ENCODE peak calls at places on chromosomes 1 and 21, in eight cellular contexts. One of them, this sample, is unnamed.

GRCh38 chr1:160357286-160358002 is 9.4 kb upstream of the NHLH1 start:
- DNase-seq in transverse colon: no peak
- DNase-seq in HepG2: no peak
- DNase-seq in A549: no peak
- DNase-seq in HL-60: no peak
- DNase-seq in fibroblast of lung: peak; percentile 11
- DNase-seq in stomach: no peak
- DNase-seq in SJCRH30: no peak
- DNase-seq in this sample: no peak

GRCh38 chr1:51535006-51535592 is 16.0 kb upstream of the EPS15 start:
- DNase-seq in fibroblast of lung: peak; percentile 80
- DNase-seq in transverse colon: peak; percentile 61
- DNase-seq in SJCRH30: peak; percentile 69
- DNase-seq in A549: peak; percentile 20
- DNase-seq in HepG2: peak; percentile 17
- DNase-seq in stomach: peak; percentile 31
- DNase-seq in HL-60: peak; percentile 46
- DNase-seq in this sample: peak; percentile 61

GRCh38 chr1:202662081-202662480 is 48.2 kb downstream of the SYT2 start:
- DNase-seq in A549: no peak
- DNase-seq in transverse colon: no peak
- DNase-seq in HepG2: no peak
- DNase-seq in fibroblast of lung: no peak
- DNase-seq in stomach: no peak
- DNase-seq in HL-60: no peak
- DNase-seq in SJCRH30: no peak
- DNase-seq in this sample: no peak

GRCh38 chr1:206489980-206490534 is 17.3 kb upstream of the RASSF5 start:
- DNase-seq in fibroblast of lung: peak; percentile 74
- DNase-seq in HepG2: peak; percentile 35
- DNase-seq in A549: peak; percentile 93
- DNase-seq in transverse colon: peak; percentile 71
- DNase-seq in stomach: peak; percentile 84
- DNase-seq in SJCRH30: peak; percentile 94
- DNase-seq in HL-60: peak; percentile 70
- DNase-seq in this sample: peak; percentile 74

GRCh38 chr1:92291372-92291999 is 7.3 kb downstream of the GLMN start:
- DNase-seq in SJCRH30: peak; percentile 62
- DNase-seq in HL-60: peak; percentile 34
- DNase-seq in stomach: no peak
- DNase-seq in fibroblast of lung: peak; percentile 82
- DNase-seq in transverse colon: no peak
- DNase-seq in A549: peak; percentile 10
- DNase-seq in HepG2: peak; percentile 52
- DNase-seq in this sample: no peak

GRCh38 chr1:17439250-17440073 is at the start of gene RCC2:
- DNase-seq in HepG2: peak; percentile 60
- DNase-seq in transverse colon: peak; percentile 67
- DNase-seq in A549: peak; percentile 44
- DNase-seq in fibroblast of lung: peak; percentile 84
- DNase-seq in stomach: peak; percentile 69
- DNase-seq in HL-60: peak; percentile 60
- DNase-seq in SJCRH30: peak; percentile 79
- DNase-seq in this sample: peak; percentile 54

GRCh38 chr21:38277501-38278111 is 20.8 kb downstream of the KCNJ15 start:
- DNase-seq in HL-60: peak; percentile 90
- DNase-seq in stomach: no peak
- DNase-seq in A549: peak; percentile 63
- DNase-seq in SJCRH30: no peak
- DNase-seq in transverse colon: no peak
- DNase-seq in fibroblast of lung: peak; percentile 98
- DNase-seq in HepG2: no peak
- DNase-seq in this sample: peak; percentile 22

GRCh38 chr1:46080257-46080656 is 52.2 kb downstream of the PIK3R3 start:
- DNase-seq in SJCRH30: no peak
- DNase-seq in fibroblast of lung: no peak
- DNase-seq in transverse colon: no peak
- DNase-seq in stomach: no peak
- DNase-seq in A549: no peak
- DNase-seq in HL-60: no peak
- DNase-seq in HepG2: no peak
- DNase-seq in this sample: no peak

GRCh38 chr1:110584045-110584444 is 22.1 kb downstream of the KCNA2 start:
- DNase-seq in stomach: no peak
- DNase-seq in fibroblast of lung: no peak
- DNase-seq in HL-60: no peak
- DNase-seq in A549: no peak
- DNase-seq in transverse colon: no peak
- DNase-seq in SJCRH30: no peak
- DNase-seq in HepG2: no peak
- DNase-seq in this sample: no peak

GRCh38 chr1:223700942-223701637 is 11.2 kb upstream of the CAPN2 start:
- DNase-seq in stomach: no peak
- DNase-seq in A549: peak; percentile 90
- DNase-seq in HepG2: peak; percentile 32
- DNase-seq in SJCRH30: peak; percentile 66
- DNase-seq in HL-60: no peak
- DNase-seq in transverse colon: no peak
- DNase-seq in fibroblast of lung: peak; percentile 98
- DNase-seq in this sample: no peak

GRCh38 chr21:27418338-27418737 is 451.4 kb upstream of the ADAMTS5 start:
- DNase-seq in HepG2: no peak
- DNase-seq in SJCRH30: no peak
- DNase-seq in A549: no peak
- DNase-seq in fibroblast of lung: peak; percentile 58
- DNase-seq in transverse colon: no peak
- DNase-seq in stomach: no peak
- DNase-seq in HL-60: no peak
- DNase-seq in this sample: no peak

GRCh38 chr1:220564216-220564615 is 36.3 kb downstream of the MARK1 start:
- DNase-seq in HepG2: no peak
- DNase-seq in SJCRH30: no peak
- DNase-seq in fibroblast of lung: no peak
- DNase-seq in A549: no peak
- DNase-seq in HL-60: no peak
- DNase-seq in transverse colon: no peak
- DNase-seq in stomach: no peak
- DNase-seq in this sample: no peak

GRCh38 chr1:29793101-29793546 is 556.8 kb downstream of the PTPRU start:
- DNase-seq in HepG2: peak; percentile 74
- DNase-seq in stomach: peak; percentile 75
- DNase-seq in SJCRH30: peak; percentile 93
- DNase-seq in fibroblast of lung: peak; percentile 82
- DNase-seq in A549: peak; percentile 35
- DNase-seq in HL-60: peak; percentile 84
- DNase-seq in transverse colon: peak; percentile 80
- DNase-seq in this sample: peak; percentile 85

GRCh38 chr1:180229483-180230415 is at the start of gene LHX4:
- DNase-seq in HL-60: peak; percentile 50
- DNase-seq in SJCRH30: peak; percentile 68
- DNase-seq in fibroblast of lung: no peak
- DNase-seq in transverse colon: no peak
- DNase-seq in HepG2: no peak
- DNase-seq in A549: peak; percentile 85
- DNase-seq in stomach: no peak
- DNase-seq in this sample: peak; percentile 49

GRCh38 chr1:224592636-224593579 is 23.2 kb upstream of the CNIH3 start:
- DNase-seq in stomach: no peak
- DNase-seq in SJCRH30: peak; percentile 90
- DNase-seq in fibroblast of lung: peak; percentile 92
- DNase-seq in HL-60: peak; percentile 53
- DNase-seq in A549: no peak
- DNase-seq in transverse colon: no peak
- DNase-seq in HepG2: no peak
- DNase-seq in this sample: no peak

GRCh38 chr21:46561448-46562095 is 43.3 kb downstream of the S100B start:
- DNase-seq in HL-60: no peak
- DNase-seq in HepG2: no peak
- DNase-seq in transverse colon: no peak
- DNase-seq in stomach: no peak
- DNase-seq in SJCRH30: no peak
- DNase-seq in A549: no peak
- DNase-seq in fibroblast of lung: no peak
- DNase-seq in this sample: no peak
- H3K27ac ChIP-seq in HL-60: no peak overlapping the region
- H3K27ac ChIP-seq in HepG2: no peak overlapping the region
- H3K27ac ChIP-seq in transverse colon: no peak overlapping the region
- H3K27ac ChIP-seq in stomach: no peak overlapping the region
- H3K27ac ChIP-seq in SJCRH30: no peak overlapping the region
- H3K27ac ChIP-seq in A549: no peak overlapping the region
- H3K27ac ChIP-seq in fibroblast of lung: no peak overlapping the region
- H3K27ac ChIP-seq in this sample: no peak overlapping the region

GRCh38 chr1:101139130-101139529 is 97.7 kb upstream of the S1PR1 start:
- DNase-seq in transverse colon: no peak
- DNase-seq in stomach: no peak
- DNase-seq in HepG2: no peak
- DNase-seq in fibroblast of lung: no peak
- DNase-seq in HL-60: no peak
- DNase-seq in SJCRH30: peak; percentile 45
- DNase-seq in A549: no peak
- DNase-seq in this sample: no peak
- H3K27ac ChIP-seq in transverse colon: no peak overlapping the region
- H3K27ac ChIP-seq in stomach: no peak overlapping the region
- H3K27ac ChIP-seq in HepG2: no peak overlapping the region
- H3K27ac ChIP-seq in fibroblast of lung: no peak overlapping the region
- H3K27ac ChIP-seq in HL-60: no peak overlapping the region
- H3K27ac ChIP-seq in SJCRH30: no peak overlapping the region
- H3K27ac ChIP-seq in A549: no peak overlapping the region
- H3K27ac ChIP-seq in this sample: no peak overlapping the region

DNA sequence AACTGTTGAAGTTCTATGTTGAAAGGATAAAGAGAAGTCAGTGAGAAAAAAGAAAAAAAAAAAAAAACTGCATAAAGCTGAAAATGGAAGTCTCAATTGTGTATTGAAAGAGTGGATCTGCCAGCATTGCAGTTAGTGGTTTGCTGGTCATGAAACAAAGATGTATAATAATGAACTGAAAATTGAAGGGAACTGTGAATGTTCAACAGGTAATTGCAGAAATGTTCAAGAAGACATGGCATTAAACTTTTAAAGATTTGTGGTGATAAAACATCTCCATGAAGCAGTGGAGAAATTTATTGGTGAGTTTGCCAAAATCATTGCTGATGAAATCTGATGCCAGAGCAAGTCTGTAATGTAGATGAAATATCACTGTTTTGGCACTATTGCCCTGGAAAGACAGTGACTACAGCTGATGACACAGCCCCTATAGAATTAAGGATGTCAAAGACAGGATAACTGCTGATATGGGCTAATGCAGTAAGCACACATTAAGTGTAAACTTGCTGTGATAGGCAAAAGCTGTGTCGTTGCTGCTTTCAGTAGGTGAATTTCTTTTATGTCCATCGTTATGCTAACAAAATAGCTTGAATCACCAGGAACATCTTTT is 71.0 kb downstream of the RD3 start:
- DNase-seq in HepG2: no peak
- DNase-seq in HL-60: no peak
- DNase-seq in transverse colon: no peak
- DNase-seq in stomach: no peak
- DNase-seq in A549: no peak
- DNase-seq in fibroblast of lung: peak; percentile 49
- DNase-seq in SJCRH30: peak; percentile 8
- DNase-seq in this sample: no peak
- H3K27ac ChIP-seq in HepG2: no peak overlapping the region
- H3K27ac ChIP-seq in HL-60: no peak overlapping the region
- H3K27ac ChIP-seq in transverse colon: no peak overlapping the region
- H3K27ac ChIP-seq in stomach: no peak overlapping the region
- H3K27ac ChIP-seq in A549: no peak overlapping the region
- H3K27ac ChIP-seq in fibroblast of lung: no peak overlapping the region
- H3K27ac ChIP-seq in SJCRH30: no peak overlapping the region
- H3K27ac ChIP-seq in this sample: no peak overlapping the region

DNA sequence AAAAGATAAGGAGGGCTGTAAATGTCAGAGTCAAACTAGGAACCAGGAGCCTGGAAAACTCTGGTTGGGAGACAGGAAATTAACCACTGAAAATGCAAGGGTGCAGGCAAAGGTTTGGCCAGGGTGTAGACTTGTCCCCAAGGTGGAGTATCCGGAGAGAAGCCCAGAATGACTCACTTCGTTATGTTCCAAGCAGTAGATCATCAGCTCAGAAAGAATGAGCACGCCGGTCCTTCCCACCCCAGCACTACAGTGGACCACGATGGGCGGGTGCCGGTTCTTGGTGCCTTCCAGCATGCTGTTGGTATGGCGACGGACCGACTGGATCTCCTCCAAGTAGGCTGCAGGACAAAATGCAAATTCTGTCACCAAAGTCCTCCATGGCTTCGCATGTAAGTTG is 83.4 kb downstream of the SMYD2 start:
- DNase-seq in HepG2: no peak
- DNase-seq in A549: no peak
- DNase-seq in stomach: no peak
- DNase-seq in SJCRH30: no peak
- DNase-seq in transverse colon: no peak
- DNase-seq in HL-60: no peak
- DNase-seq in fibroblast of lung: no peak
- DNase-seq in this sample: no peak
- H3K27ac ChIP-seq in HepG2: no peak overlapping the region
- H3K27ac ChIP-seq in A549: no peak overlapping the region
- H3K27ac ChIP-seq in stomach: no peak overlapping the region
- H3K27ac ChIP-seq in SJCRH30: no peak overlapping the region
- H3K27ac ChIP-seq in transverse colon: no peak overlapping the region
- H3K27ac ChIP-seq in HL-60: no peak overlapping the region
- H3K27ac ChIP-seq in fibroblast of lung: no peak overlapping the region
- H3K27ac ChIP-seq in this sample: no peak overlapping the region

GRCh38 chr1:171788696-171789095 is 7.2 kb downstream of the METTL13 start:
- DNase-seq in HepG2: no peak
- DNase-seq in A549: no peak
- DNase-seq in stomach: no peak
- DNase-seq in fibroblast of lung: peak; percentile 74
- DNase-seq in transverse colon: no peak
- DNase-seq in HL-60: no peak
- DNase-seq in SJCRH30: no peak
- DNase-seq in this sample: no peak
- H3K27ac ChIP-seq in HepG2: no peak overlapping the region
- H3K27ac ChIP-seq in A549: no peak overlapping the region
- H3K27ac ChIP-seq in stomach: no peak overlapping the region
- H3K27ac ChIP-seq in fibroblast of lung: no peak overlapping the region
- H3K27ac ChIP-seq in transverse colon: no peak overlapping the region
- H3K27ac ChIP-seq in HL-60: no peak overlapping the region
- H3K27ac ChIP-seq in SJCRH30: no peak overlapping the region
- H3K27ac ChIP-seq in this sample: no peak overlapping the region

This sample was measured in colonic mucosa.